ENCODE peak calls at places on chromosomes 1 and 21, in four cellular contexts. K is tibial artery, Q is right lobe of liver, P is trophoblast cell. H is an unnamed sample.
A peak's percentile ranks its signal among the peaks of the same experiment; 100 is the strongest.

GRCh38 chr1:4652631-4653327 is 1.6 kb upstream of the AJAP1 start:
- DNase-seq in K (no peak), Q (peak; percentile 70), P (peak; percentile 68), H (no peak)

GRCh38 chr1:16175610-16176553 is 20.0 kb upstream of the EPHA2 start:
- DNase-seq in K (peak; percentile 87), Q (peak; percentile 93), P (no peak), H (peak; percentile 92)

GRCh38 chr1:205633421-205633976 is 1.7 kb upstream of the ELK4 start:
- DNase-seq in K (no peak), Q (no peak), P (no peak), H (no peak)

GRCh38 chr21:36888466-36888865 is 78.0 kb downstream of the HLCS start:
- DNase-seq in K (no peak), Q (no peak), P (no peak), H (no peak)

GRCh38 chr1:86915737-86916235 is 1.4 kb downstream of the HS2ST1 start:
- DNase-seq in K (no peak), Q (no peak), P (no peak), H (no peak)

GRCh38 chr1:60547821-60548220 is 474.3 kb upstream of the C1orf87 start:
- DNase-seq in K (no peak), Q (no peak), P (no peak), H (no peak)

GRCh38 chr1:11207898-11208611 is 18.9 kb downstream of the ANGPTL7 start:
- DNase-seq in K (peak; percentile 82), Q (no peak), P (peak; percentile 56), H (no peak)

GRCh38 chr1:7683521-7683920 is 87.6 kb upstream of the VAMP3 start:
- DNase-seq in K (no peak), Q (peak; percentile 44), P (no peak), H (no peak)

GRCh38 chr1:111142358-111142975 is 2.4 kb downstream of the CEPT1 start:
- DNase-seq in K (no peak), Q (no peak), P (peak; percentile 42), H (no peak)

GRCh38 chr1:185058103-185058502 is 12.7 kb downstream of the RNF2 start:
- DNase-seq in K (no peak), Q (no peak), P (no peak), H (no peak)

GRCh38 chr1:20729990-20730689 is 2.4 kb downstream of the SH2D5 start:
- DNase-seq in K (no peak), Q (peak; percentile 24), P (no peak), H (no peak)

GRCh38 chr1:52364235-52364839 is 1.7 kb downstream of the CC2D1B start:
- DNase-seq in K (no peak), Q (no peak), P (no peak), H (no peak)

GRCh38 chr1:201154389-201155165 is at the start of gene TMEM9:
- DNase-seq in K (peak; percentile 96), Q (peak; percentile 98), P (peak; percentile 98), H (peak; percentile 92)

GRCh38 chr21:28923439-28923975 is 69.2 kb downstream of the LTN1 start:
- DNase-seq in K (no peak), Q (no peak), P (no peak), H (no peak)

GRCh38 chr1:231107600-231108326 is 54.1 kb upstream of the TRIM67 start:
- DNase-seq in K (no peak), Q (no peak), P (no peak), H (no peak)

GRCh38 chr1:181137217-181137743 is 48.8 kb downstream of the IER5 start:
- DNase-seq in K (no peak), Q (no peak), P (no peak), H (no peak)

GRCh38 chr1:184888505-184888904 is 85.8 kb downstream of the NIBAN1 start:
- DNase-seq in K (no peak), Q (no peak), P (peak; percentile 46), H (no peak)

GRCh38 chr1:197659175-197659574 is 116.1 kb downstream of the DENND1B start:
- DNase-seq in K (no peak), Q (no peak), P (no peak), H (no peak)

GRCh38 chr1:114819869-114820268 is 34.8 kb upstream of the SYCP1 start:
- DNase-seq in K (no peak), Q (no peak), P (no peak), H (no peak)

GRCh38 chr1:47403321-47403720 is 12.8 kb upstream of the FOXE3 start:
- DNase-seq in K (no peak), Q (no peak), P (no peak), H (no peak)
- H3K27me3 ChIP-seq in K (peaks cover 21% of the 10 kb centered on the region), Q (no peaks in the 10 kb centered on the region), P (no peaks in the 10 kb centered on the region), H (no peaks in the 10 kb centered on the region)

GRCh38 chr1:14716474-14716873 is 118.0 kb downstream of the KAZN start:
- DNase-seq in K (no peak), Q (no peak), P (no peak), H (no peak)
- H3K27ac ChIP-seq in K (no peak overlapping the region), Q (no peak overlapping the region), P (no peak overlapping the region), H (no peak overlapping the region)

GRCh38 chr1:40976952-40977690 is 2.4 kb upstream of the CTPS1 start:
- DNase-seq in K (no peak), Q (no peak), P (peak; percentile 97), H (peak; percentile 73)
- H3K4me1 ChIP-seq in K (no peaks in the 10 kb centered on the region), Q (no peaks in the 10 kb centered on the region), P (peaks cover 20% of the 10 kb centered on the region), H (peaks cover 48% of the 10 kb centered on the region)

GRCh38 chr1:156417700-156418015 is 48.6 kb downstream of the RHBG start:
- DNase-seq in K (no peak), Q (no peak), P (no peak), H (no peak)

GRCh38 chr1:156412653-156413309 is 43.8 kb downstream of the RHBG start:
- DNase-seq in K (no peak), Q (no peak), P (no peak), H (no peak)

GRCh38 chr1:156413310-156414246 is 44.6 kb downstream of the RHBG start:
- DNase-seq in K (no peak), Q (no peak), P (no peak), H (no peak)

GRCh38 chr1:156416993-156417699 is 48.1 kb downstream of the RHBG start:
- DNase-seq in K (no peak), Q (no peak), P (no peak), H (no peak)

DNA sequence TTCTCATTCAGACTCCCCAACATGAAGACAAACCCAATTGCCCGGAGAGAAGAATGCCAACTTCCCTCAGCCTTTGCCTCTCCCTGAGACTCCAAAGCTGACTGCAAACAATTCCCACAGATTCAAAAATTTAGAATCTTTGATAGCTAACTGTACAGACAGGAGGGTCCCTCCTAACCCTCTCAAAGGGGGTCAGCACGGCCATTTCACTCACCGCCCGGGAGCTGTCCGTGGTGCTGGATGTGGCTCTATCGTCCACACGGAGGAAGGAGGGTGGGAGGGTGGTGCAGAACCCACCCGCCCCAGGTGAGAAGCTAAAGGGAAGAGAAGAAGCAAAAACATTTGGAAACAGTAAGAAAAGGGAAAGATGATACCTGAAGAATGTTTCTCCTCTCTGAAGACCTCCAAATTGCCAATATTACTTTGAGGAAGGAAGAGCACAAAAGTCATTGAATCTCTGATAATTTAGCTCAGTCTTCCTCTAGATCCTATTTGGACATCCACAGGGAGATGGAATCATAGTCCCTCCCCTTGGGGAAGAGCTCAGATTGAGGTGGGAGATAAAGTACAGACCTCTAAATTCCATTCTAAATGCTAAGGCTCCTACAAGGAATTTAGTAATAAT is 45.5 kb downstream of the RHBG start:
- DNase-seq in K (no peak), Q (no peak), P (peak; percentile 21), H (no peak)
- H3K27me3 ChIP-seq in K (peaks cover 91% of the 10 kb centered on the region), Q (no peaks in the 10 kb centered on the region), P (no peaks in the 10 kb centered on the region), H (peaks cover 56% of the 10 kb centered on the region)

GRCh38 chr1:234726359-234726836 is 116.4 kb upstream of the IRF2BP2 start:
- DNase-seq in K (no peak), Q (no peak), P (no peak), H (no peak)

GRCh38 chr1:234722904-234723588 is 113.1 kb upstream of the IRF2BP2 start:
- DNase-seq in K (peak; percentile 89), Q (no peak), P (peak; percentile 66), H (peak; percentile 67)

GRCh38 chr1:234724517-234725176 is 114.7 kb upstream of the IRF2BP2 start:
- DNase-seq in K (peak; percentile 84), Q (peak; percentile 91), P (no peak), H (no peak)

GRCh38 chr1:234727018-234727757 is 117.2 kb upstream of the IRF2BP2 start:
- DNase-seq in K (no peak), Q (no peak), P (peak; percentile 26), H (no peak)

DNA sequence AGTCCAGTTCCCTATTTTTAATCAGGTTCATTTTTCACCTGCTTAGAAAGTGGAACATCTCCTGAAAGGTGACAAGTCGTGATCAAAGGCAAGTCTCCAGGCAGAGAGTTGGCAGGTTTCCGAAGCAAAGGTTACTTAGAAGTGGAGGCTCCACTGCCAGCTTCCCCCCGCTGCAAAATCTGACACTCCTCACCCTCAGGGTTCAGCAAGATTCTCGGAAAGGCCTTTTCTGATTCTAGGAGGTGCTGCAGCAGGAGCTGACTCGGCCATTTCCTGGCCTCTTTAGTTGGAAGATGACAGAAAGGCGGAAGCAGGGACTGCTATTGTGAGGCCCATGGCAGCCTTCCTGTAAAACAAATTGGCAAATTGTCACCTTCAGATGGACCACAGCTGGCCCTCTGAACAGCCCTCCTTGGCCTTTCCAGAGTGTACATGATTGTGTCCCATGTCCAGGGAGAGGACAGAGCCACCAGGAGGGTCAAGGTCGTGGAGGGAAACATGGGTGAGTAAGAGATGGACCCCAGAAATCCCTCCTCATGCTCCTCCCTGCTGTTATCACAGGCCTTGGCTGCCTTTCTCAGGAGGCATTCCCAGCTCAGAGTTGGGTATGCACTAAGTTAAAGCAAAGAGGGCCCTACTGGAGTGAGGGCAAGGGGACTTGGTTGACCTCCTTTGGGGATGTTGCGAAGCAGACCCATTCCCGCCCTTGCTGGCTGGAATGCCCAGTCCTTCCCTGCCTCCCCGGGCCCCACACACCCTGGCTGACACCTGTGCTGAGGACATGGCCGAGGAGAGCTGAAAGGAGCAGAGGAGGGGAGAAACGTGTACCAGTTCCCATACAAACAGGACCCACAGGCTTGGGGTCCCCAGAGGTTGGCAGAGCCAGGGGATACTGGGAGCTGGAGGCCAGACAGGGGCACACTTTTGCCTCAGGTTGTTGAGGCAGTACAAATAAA is 115.5 kb upstream of the IRF2BP2 start:
- DNase-seq in K (no peak), Q (no peak), P (no peak), H (peak; percentile 15)
- H3K27ac ChIP-seq in K (peak overlapping the region; percentile 87), Q (peak overlapping the region; percentile 98), P (peak overlapping the region; percentile 91), H (peak overlapping the region; percentile 96)

GRCh38 chr21:17402885-17403477 is 109.9 kb upstream of the CXADR start:
- DNase-seq in K (no peak), Q (no peak), P (no peak), H (no peak)
- H3K4me1 ChIP-seq in K (no peaks in the 10 kb centered on the region), Q (no peaks in the 10 kb centered on the region), P (no peaks in the 10 kb centered on the region), H (no peaks in the 10 kb centered on the region)

GRCh38 chr1:156616463-156616862 is 2.8 kb upstream of the HAPLN2 start:
- DNase-seq in K (no peak), Q (no peak), P (no peak), H (peak; percentile 37)
- H3K27me3 ChIP-seq in K (no peaks in the 10 kb centered on the region), Q (no peaks in the 10 kb centered on the region), P (no peaks in the 10 kb centered on the region), H (peaks cover 68% of the 10 kb centered on the region)

GRCh38 chr1:19313636-19313959 is 1.5 kb downstream of the SLC66A1 start:
- DNase-seq in K (no peak), Q (no peak), P (no peak), H (no peak)

GRCh38 chr1:19319196-19319595 is 7.1 kb downstream of the SLC66A1 start:
- DNase-seq in K (no peak), Q (no peak), P (peak; percentile 18), H (no peak)

GRCh38 chr1:19313961-19314882 is 2.1 kb downstream of the SLC66A1 start:
- DNase-seq in K (no peak), Q (no peak), P (no peak), H (no peak)

GRCh38 chr1:19315378-19316206 is 3.5 kb downstream of the SLC66A1 start:
- DNase-seq in K (no peak), Q (peak; percentile 51), P (no peak), H (no peak)

GRCh38 chr1:19317126-19317910 is 5.2 kb downstream of the SLC66A1 start:
- DNase-seq in K (no peak), Q (peak; percentile 47), P (no peak), H (no peak)
- H3K27ac ChIP-seq in K (no peak overlapping the region), Q (no peak overlapping the region), P (no peak overlapping the region), H (no peak overlapping the region)

H was measured in SJSA1.